ENCODE peak calls at places on chromosome 18, in seven cellular contexts. R is activated gamma-delta T cell treated with Interleukin-2 at 50 U/mL for 16 hours, P is endodermal cell, N is pons, E is glomerular endothelial cell, S is psoas muscle, Y is NCI-H748 treated with DMSO at 0.1 percent for 48 hours. X is an unnamed sample.

GRCh38 chr18:40058811-40059570 is 1896.0 kb upstream of the PIK3C3 start:
- DNase-seq in R (no peak), P (no peak), N (peak; percentile 19), E (no peak), S (no peak), Y (no peak), X (no peak)

GRCh38 chr18:814300-815084 is 2.5 kb upstream of the YES1 start:
- DNase-seq in R (no peak), P (peak; percentile 70), N (no peak), E (no peak), S (no peak), Y (no peak), X (no peak)

GRCh38 chr18:11393486-11393885 is 215.9 kb upstream of the SLC35G4 start:
- DNase-seq in R (no peak), P (peak; percentile 63), N (no peak), E (no peak), S (no peak), Y (no peak), X (no peak)

GRCh38 chr18:13612111-13612997 is 114.0 kb downstream of the FAM210A start:
- DNase-seq in R (peak; percentile 79), P (peak; percentile 47), N (peak; percentile 89), E (no peak), S (no peak), Y (no peak), X (no peak)

GRCh38 chr18:3384664-3385189 is 65.2 kb upstream of the TGIF1 start:
- DNase-seq in R (no peak), P (no peak), N (no peak), E (no peak), S (no peak), Y (no peak), X (no peak)

GRCh38 chr18:34729264-34729663 is 19.2 kb downstream of the DTNA start:
- DNase-seq in R (no peak), P (peak; percentile 73), N (no peak), E (no peak), S (no peak), Y (no peak), X (peak; percentile 47)

GRCh38 chr18:26813043-26813442 is 52.5 kb downstream of the AQP4 start:
- DNase-seq in R (no peak), P (peak; percentile 84), N (peak; percentile 28), E (no peak), S (no peak), Y (peak; percentile 42), X (peak; percentile 42)

GRCh38 chr18:74493689-74494088 is 2.5 kb upstream of the CNDP2 start:
- DNase-seq in R (peak; percentile 59), P (peak; percentile 76), N (peak; percentile 82), E (no peak), S (no peak), Y (peak; percentile 32), X (peak; percentile 22)

GRCh38 chr18:56660655-56661054 is 9.5 kb downstream of the WDR7 start:
- DNase-seq in R (no peak), P (no peak), N (no peak), E (no peak), S (no peak), Y (no peak), X (no peak)

GRCh38 chr18:79321625-79322024 is 74.1 kb upstream of the NFATC1 start:
- DNase-seq in R (no peak), P (no peak), N (no peak), E (no peak), S (no peak), Y (peak; percentile 22), X (no peak)

GRCh38 chr18:8609711-8610441 is 639 bp downstream of the RAB12 start:
- DNase-seq in R (no peak), P (peak; percentile 59), N (no peak), E (no peak), S (peak; percentile 68), Y (no peak), X (no peak)